ENCODE peak calls at places on chromosomes 2 and 18, in eight cellular contexts. One of them, this sample, is unnamed.

GRCh38 chr18:43620936-43621335 is 343.6 kb upstream of the SYT4 start:
- DNase-seq in psoas muscle: no peak
- DNase-seq in WERI-Rb-1: no peak
- DNase-seq in transverse colon: no peak
- DNase-seq in AG04450: no peak
- DNase-seq in PC-9: no peak
- DNase-seq in CD8-positive, alpha-beta T cell: no peak
- DNase-seq in esophagus squamous epithelium: no peak
- DNase-seq in this sample: no peak

GRCh38 chr2:29921560-29921915 is at the start of gene ALK:
- DNase-seq in PC-9: no peak
- DNase-seq in esophagus squamous epithelium: peak
- DNase-seq in CD8-positive, alpha-beta T cell: peak
- DNase-seq in WERI-Rb-1: peak
- DNase-seq in AG04450: peak
- DNase-seq in transverse colon: peak
- DNase-seq in psoas muscle: peak
- DNase-seq in this sample: peak

GRCh38 chr18:61679836-61680235 is 213.0 kb downstream of the RNF152 start:
- DNase-seq in AG04450: no peak
- DNase-seq in psoas muscle: no peak
- DNase-seq in transverse colon: no peak
- DNase-seq in PC-9: no peak
- DNase-seq in CD8-positive, alpha-beta T cell: no peak
- DNase-seq in WERI-Rb-1: no peak
- DNase-seq in esophagus squamous epithelium: no peak
- DNase-seq in this sample: no peak

GRCh38 chr18:62537946-62538345 is 15.1 kb downstream of the ZCCHC2 start:
- DNase-seq in esophagus squamous epithelium: no peak
- DNase-seq in CD8-positive, alpha-beta T cell: no peak
- DNase-seq in AG04450: no peak
- DNase-seq in transverse colon: no peak
- DNase-seq in PC-9: peak
- DNase-seq in WERI-Rb-1: no peak
- DNase-seq in psoas muscle: no peak
- DNase-seq in this sample: no peak

GRCh38 chr2:69617744-69618143 is 25.8 kb downstream of the AAK1 start:
- DNase-seq in esophagus squamous epithelium: no peak
- DNase-seq in WERI-Rb-1: no peak
- DNase-seq in transverse colon: no peak
- DNase-seq in PC-9: no peak
- DNase-seq in AG04450: no peak
- DNase-seq in psoas muscle: no peak
- DNase-seq in CD8-positive, alpha-beta T cell: no peak
- DNase-seq in this sample: no peak

GRCh38 chr2:197803033-197803444 is 1.4 kb upstream of the PLCL1 start:
- DNase-seq in PC-9: no peak
- DNase-seq in esophagus squamous epithelium: no peak
- DNase-seq in AG04450: peak
- DNase-seq in transverse colon: no peak
- DNase-seq in CD8-positive, alpha-beta T cell: no peak
- DNase-seq in psoas muscle: no peak
- DNase-seq in WERI-Rb-1: peak
- DNase-seq in this sample: no peak

GRCh38 chr2:119369845-119370244 is 3.1 kb downstream of the DBI start:
- DNase-seq in psoas muscle: no peak
- DNase-seq in WERI-Rb-1: no peak
- DNase-seq in PC-9: no peak
- DNase-seq in transverse colon: no peak
- DNase-seq in AG04450: no peak
- DNase-seq in CD8-positive, alpha-beta T cell: no peak
- DNase-seq in esophagus squamous epithelium: no peak
- DNase-seq in this sample: no peak

GRCh38 chr18:46892842-46893241 is 24.5 kb downstream of the PIAS2 start:
- DNase-seq in esophagus squamous epithelium: no peak
- DNase-seq in WERI-Rb-1: no peak
- DNase-seq in psoas muscle: no peak
- DNase-seq in transverse colon: no peak
- DNase-seq in CD8-positive, alpha-beta T cell: no peak
- DNase-seq in PC-9: no peak
- DNase-seq in AG04450: no peak
- DNase-seq in this sample: no peak

GRCh38 chr18:28267878-28268625 is 91.1 kb upstream of the CDH2 start:
- DNase-seq in transverse colon: no peak
- DNase-seq in WERI-Rb-1: no peak
- DNase-seq in PC-9: no peak
- DNase-seq in esophagus squamous epithelium: no peak
- DNase-seq in psoas muscle: no peak
- DNase-seq in CD8-positive, alpha-beta T cell: no peak
- DNase-seq in AG04450: no peak
- DNase-seq in this sample: no peak

GRCh38 chr2:120526047-120526562 is 180.2 kb downstream of the INHBB start:
- DNase-seq in esophagus squamous epithelium: no peak
- DNase-seq in psoas muscle: peak
- DNase-seq in CD8-positive, alpha-beta T cell: no peak
- DNase-seq in PC-9: no peak
- DNase-seq in WERI-Rb-1: no peak
- DNase-seq in AG04450: no peak
- DNase-seq in transverse colon: no peak
- DNase-seq in this sample: no peak

GRCh38 chr2:160269365-160269764 is 69.3 kb upstream of the ITGB6 start:
- DNase-seq in psoas muscle: no peak
- DNase-seq in PC-9: no peak
- DNase-seq in transverse colon: no peak
- DNase-seq in CD8-positive, alpha-beta T cell: no peak
- DNase-seq in esophagus squamous epithelium: no peak
- DNase-seq in WERI-Rb-1: no peak
- DNase-seq in AG04450: no peak
- DNase-seq in this sample: no peak

GRCh38 chr2:98917031-98917459 is 19.0 kb downstream of the CRACDL start:
- DNase-seq in esophagus squamous epithelium: no peak
- DNase-seq in PC-9: no peak
- DNase-seq in WERI-Rb-1: no peak
- DNase-seq in AG04450: peak
- DNase-seq in CD8-positive, alpha-beta T cell: no peak
- DNase-seq in psoas muscle: no peak
- DNase-seq in transverse colon: no peak
- DNase-seq in this sample: no peak

GRCh38 chr2:174729797-174730529 is 34.3 kb downstream of the CHRNA1 start:
- DNase-seq in WERI-Rb-1: no peak
- DNase-seq in PC-9: no peak
- DNase-seq in transverse colon: no peak
- DNase-seq in psoas muscle: no peak
- DNase-seq in CD8-positive, alpha-beta T cell: peak
- DNase-seq in AG04450: no peak
- DNase-seq in esophagus squamous epithelium: no peak
- DNase-seq in this sample: no peak

DNA sequence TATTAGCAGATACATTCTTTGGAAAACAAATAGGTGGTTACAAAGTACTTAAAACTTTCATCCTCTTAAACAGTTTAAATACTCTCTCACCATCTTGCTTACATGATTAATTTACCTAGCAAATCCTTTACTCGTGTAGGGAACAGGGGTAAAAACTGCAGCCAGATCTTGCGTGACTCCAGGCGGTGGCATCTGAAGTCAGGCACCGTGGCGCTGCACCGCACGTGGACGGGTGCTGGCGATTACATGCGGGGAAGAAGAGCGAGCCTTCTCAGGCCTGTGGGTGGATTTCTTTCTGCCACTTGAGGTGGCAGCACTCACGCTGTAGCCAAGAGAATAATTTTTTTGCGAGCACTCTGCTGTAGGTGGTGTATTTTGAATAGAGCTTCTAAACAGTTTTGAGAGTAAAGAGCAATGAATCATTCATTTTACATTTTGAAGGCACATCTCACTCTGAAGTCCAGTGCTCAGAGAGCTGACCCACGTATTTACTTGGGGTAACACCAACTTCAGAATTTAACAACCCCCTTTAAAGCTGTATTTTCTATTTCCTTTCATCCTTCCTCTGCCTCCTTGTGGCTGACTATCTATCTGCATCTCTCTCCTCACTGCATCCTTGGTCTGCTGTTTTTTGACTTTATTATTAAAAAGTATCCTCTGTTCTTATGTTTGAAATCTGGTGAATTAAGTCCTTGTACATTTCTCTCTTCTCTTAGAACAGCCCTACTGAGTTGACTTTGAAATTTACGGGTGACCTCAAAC is 68.9 kb downstream of the EPAS1 start:
- DNase-seq in CD8-positive, alpha-beta T cell: no peak
- DNase-seq in PC-9: no peak
- DNase-seq in AG04450: no peak
- DNase-seq in esophagus squamous epithelium: no peak
- DNase-seq in WERI-Rb-1: peak
- DNase-seq in psoas muscle: no peak
- DNase-seq in transverse colon: no peak
- DNase-seq in this sample: no peak
- H3K27ac ChIP-seq in CD8-positive, alpha-beta T cell: no peak
- H3K27ac ChIP-seq in PC-9: no peak
- H3K27ac ChIP-seq in AG04450: no peak
- H3K27ac ChIP-seq in esophagus squamous epithelium: no peak
- H3K27ac ChIP-seq in WERI-Rb-1: no peak
- H3K27ac ChIP-seq in psoas muscle: no peak
- H3K27ac ChIP-seq in transverse colon: no peak
- H3K27ac ChIP-seq in this sample: no peak

DNA sequence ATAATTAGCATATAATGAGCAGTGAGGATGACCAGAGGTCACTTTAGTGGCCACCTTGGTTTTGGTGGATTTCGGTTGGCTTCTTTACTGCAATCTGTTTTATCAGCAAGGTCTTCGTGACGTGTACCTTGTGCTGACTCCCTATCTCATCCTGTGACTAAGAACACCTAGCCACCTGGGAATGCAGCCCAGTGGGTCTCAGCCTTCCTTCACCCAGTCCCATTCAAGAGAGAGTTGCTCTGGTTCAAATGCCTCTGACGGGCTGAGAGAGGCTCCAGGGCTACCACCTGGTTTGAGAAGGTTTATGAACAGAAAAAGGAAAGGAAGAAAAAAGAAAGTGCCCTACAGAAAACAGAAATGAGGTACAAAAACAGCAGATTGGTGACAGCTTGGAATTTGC is 738.7 kb downstream of the SOCS6 start:
- DNase-seq in transverse colon: no peak
- DNase-seq in CD8-positive, alpha-beta T cell: no peak
- DNase-seq in PC-9: peak
- DNase-seq in WERI-Rb-1: no peak
- DNase-seq in esophagus squamous epithelium: no peak
- DNase-seq in psoas muscle: no peak
- DNase-seq in AG04450: no peak
- DNase-seq in this sample: no peak
- H3K27ac ChIP-seq in transverse colon: no peak
- H3K27ac ChIP-seq in CD8-positive, alpha-beta T cell: no peak
- H3K27ac ChIP-seq in PC-9: no peak
- H3K27ac ChIP-seq in WERI-Rb-1: no peak
- H3K27ac ChIP-seq in esophagus squamous epithelium: no peak
- H3K27ac ChIP-seq in psoas muscle: no peak
- H3K27ac ChIP-seq in AG04450: no peak
- H3K27ac ChIP-seq in this sample: no peak

GRCh38 chr2:189015378-189015777 is 41.2 kb downstream of the COL3A1 start:
- DNase-seq in AG04450: no peak
- DNase-seq in psoas muscle: no peak
- DNase-seq in CD8-positive, alpha-beta T cell: no peak
- DNase-seq in esophagus squamous epithelium: no peak
- DNase-seq in PC-9: no peak
- DNase-seq in transverse colon: no peak
- DNase-seq in WERI-Rb-1: no peak
- DNase-seq in this sample: no peak

GRCh38 chr2:189016311-189016830 is 42.2 kb downstream of the COL3A1 start:
- DNase-seq in AG04450: no peak
- DNase-seq in esophagus squamous epithelium: no peak
- DNase-seq in PC-9: no peak
- DNase-seq in transverse colon: no peak
- DNase-seq in psoas muscle: no peak
- DNase-seq in WERI-Rb-1: no peak
- DNase-seq in CD8-positive, alpha-beta T cell: no peak
- DNase-seq in this sample: no peak

GRCh38 chr2:189013047-189013446 is 38.9 kb downstream of the COL3A1 start:
- DNase-seq in AG04450: no peak
- DNase-seq in psoas muscle: no peak
- DNase-seq in PC-9: no peak
- DNase-seq in esophagus squamous epithelium: no peak
- DNase-seq in WERI-Rb-1: no peak
- DNase-seq in transverse colon: no peak
- DNase-seq in CD8-positive, alpha-beta T cell: no peak
- DNase-seq in this sample: no peak

GRCh38 chr2:189013677-189014380 is 39.7 kb downstream of the COL3A1 start:
- DNase-seq in PC-9: no peak
- DNase-seq in AG04450: no peak
- DNase-seq in transverse colon: no peak
- DNase-seq in WERI-Rb-1: no peak
- DNase-seq in esophagus squamous epithelium: no peak
- DNase-seq in psoas muscle: no peak
- DNase-seq in CD8-positive, alpha-beta T cell: no peak
- DNase-seq in this sample: no peak

DNA sequence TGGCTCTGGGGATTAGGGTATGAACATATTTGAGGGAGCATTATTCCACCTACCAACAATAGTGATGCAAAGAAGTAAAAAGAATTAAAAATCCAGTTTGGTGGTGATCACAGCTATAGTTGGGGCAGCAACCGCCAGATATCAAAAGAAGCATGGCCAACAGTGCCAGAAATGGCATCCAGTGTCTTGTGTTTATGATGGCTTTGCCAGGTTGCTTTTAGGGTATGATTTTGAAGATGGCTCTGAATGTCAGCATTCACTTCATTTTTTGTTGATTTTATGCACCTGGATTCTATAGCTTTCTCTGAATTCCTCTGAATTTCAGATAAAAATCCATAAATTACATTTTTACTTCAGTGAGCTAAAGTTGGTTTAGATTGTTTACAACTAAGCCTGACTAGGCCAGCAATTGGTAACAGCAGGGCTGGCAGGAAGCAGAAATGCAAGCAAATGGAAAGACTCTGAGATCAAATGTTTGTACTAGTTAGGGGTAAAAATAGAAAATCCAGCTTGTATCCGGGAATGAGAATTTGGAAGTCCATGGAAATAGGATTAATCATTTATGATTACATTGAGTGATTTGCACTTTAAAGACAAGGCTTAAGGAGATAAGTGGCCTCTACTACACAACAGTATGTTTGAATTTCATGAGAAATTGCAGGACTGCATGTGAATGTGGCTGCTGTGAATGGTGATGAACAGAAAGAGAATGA is 40.4 kb downstream of the COL3A1 start:
- DNase-seq in AG04450: peak
- DNase-seq in WERI-Rb-1: no peak
- DNase-seq in PC-9: no peak
- DNase-seq in psoas muscle: no peak
- DNase-seq in esophagus squamous epithelium: no peak
- DNase-seq in transverse colon: no peak
- DNase-seq in CD8-positive, alpha-beta T cell: no peak
- DNase-seq in this sample: no peak
- H3K27ac ChIP-seq in AG04450: peak
- H3K27ac ChIP-seq in WERI-Rb-1: no peak
- H3K27ac ChIP-seq in PC-9: no peak
- H3K27ac ChIP-seq in psoas muscle: no peak
- H3K27ac ChIP-seq in esophagus squamous epithelium: peak
- H3K27ac ChIP-seq in transverse colon: peak
- H3K27ac ChIP-seq in CD8-positive, alpha-beta T cell: no peak
- H3K27ac ChIP-seq in this sample: no peak

DNA sequence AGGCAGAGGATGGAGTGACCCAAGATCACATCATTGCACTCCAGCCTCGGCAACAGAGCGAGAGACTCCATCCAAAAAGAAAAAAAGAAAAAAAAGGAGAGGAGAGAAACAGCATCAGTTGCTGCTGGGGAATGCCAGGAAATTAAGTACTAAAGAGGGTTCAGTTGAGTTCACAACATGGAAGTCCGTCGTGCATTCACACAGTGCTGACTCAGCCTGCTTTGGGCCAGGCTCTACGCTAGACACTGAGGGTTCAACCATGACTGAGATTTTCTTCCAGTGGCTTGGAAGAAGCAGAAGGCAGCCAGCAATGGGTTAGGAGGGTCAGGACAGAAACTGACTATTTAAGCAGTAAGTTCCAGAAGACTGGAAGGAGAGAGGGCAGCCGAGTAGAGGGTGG is 108.8 kb downstream of the FMNL2 start:
- DNase-seq in WERI-Rb-1: no peak
- DNase-seq in psoas muscle: no peak
- DNase-seq in CD8-positive, alpha-beta T cell: no peak
- DNase-seq in transverse colon: no peak
- DNase-seq in esophagus squamous epithelium: no peak
- DNase-seq in PC-9: no peak
- DNase-seq in AG04450: no peak
- DNase-seq in this sample: no peak
- H3K27ac ChIP-seq in WERI-Rb-1: no peak
- H3K27ac ChIP-seq in psoas muscle: peak
- H3K27ac ChIP-seq in CD8-positive, alpha-beta T cell: no peak
- H3K27ac ChIP-seq in transverse colon: no peak
- H3K27ac ChIP-seq in esophagus squamous epithelium: no peak
- H3K27ac ChIP-seq in PC-9: no peak
- H3K27ac ChIP-seq in AG04450: no peak
- H3K27ac ChIP-seq in this sample: no peak